ENCODE peak calls at places on chromosome 14, in nine cellular contexts. B is pancreas; Z is substantia nigra; Y is EL; N is stimulated activated naive CD8-positive, alpha-beta T cell treated with anti-CD3 and anti-CD28 coated beads, Interleukin-15, amount 100 ng/mL, for 72 hours; V is transverse colon; C is AG09309; G is left colon; O is H9. Q is an unnamed sample.

GRCh38 chr14:33210304-33210703 is 271.6 kb downstream of the NPAS3 start:
- DNase-seq in B (no peak), Z (no peak), Y (no peak), N (no peak), V (no peak), C (no peak), G (no peak), O (no peak), Q (peak)

GRCh38 chr14:60650382-60650961 is 1.2 kb upstream of the SIX1 start:
- DNase-seq in B (no peak), Z (no peak), Y (no peak), N (no peak), V (no peak), C (no peak), G (no peak), O (no peak), Q (peak)

GRCh38 chr14:101418601-101419000 is 142.7 kb upstream of the DIO3 start:
- DNase-seq in B (no peak), Z (no peak), Y (no peak), N (no peak), V (no peak), C (no peak), G (no peak), O (no peak), Q (no peak)

GRCh38 chr14:74035556-74035955 is 16.4 kb downstream of the BBOF1 start:
- DNase-seq in B (no peak), Z (no peak), Y (peak), N (no peak), V (no peak), C (no peak), G (no peak), O (no peak), Q (no peak)

GRCh38 chr14:65019944-65020566 is 33.4 kb downstream of the FNTB start:
- DNase-seq in B (peak), Z (no peak), Y (peak), N (no peak), V (peak), C (peak), G (no peak), O (peak), Q (peak)

GRCh38 chr14:58465425-58465824 is 37.9 kb downstream of the KIAA0586 start:
- DNase-seq in B (no peak), Z (no peak), Y (peak), N (no peak), V (no peak), C (no peak), G (no peak), O (no peak), Q (no peak)

GRCh38 chr14:54702014-54702491 is 135.1 kb downstream of the SAMD4A start:
- DNase-seq in B (no peak), Z (no peak), Y (no peak), N (no peak), V (no peak), C (no peak), G (no peak), O (no peak), Q (no peak)

GRCh38 chr14:60803871-60804270 is 69.3 kb downstream of the MNAT1 start:
- DNase-seq in B (no peak), Z (no peak), Y (no peak), N (no peak), V (no peak), C (no peak), G (no peak), O (no peak), Q (no peak)

GRCh38 chr14:69766984-69767368 is at the start of gene SRSF5:
- DNase-seq in B (peak), Z (peak), Y (peak), N (peak), V (peak), C (peak), G (peak), O (peak), Q (peak)

GRCh38 chr14:95504135-95505029 is 12.1 kb downstream of the SYNE3 start:
- DNase-seq in B (no peak), Z (no peak), Y (peak), N (no peak), V (no peak), C (no peak), G (no peak), O (no peak), Q (no peak)

GRCh38 chr14:38951451-38951850 is 151.6 kb downstream of the SEC23A start:
- DNase-seq in B (no peak), Z (no peak), Y (peak), N (no peak), V (no peak), C (peak), G (no peak), O (no peak), Q (no peak)

GRCh38 chr14:75554482-75554881 is 23.9 kb upstream of the FLVCR2 start:
- DNase-seq in B (no peak), Z (no peak), Y (peak), N (no peak), V (no peak), C (no peak), G (no peak), O (no peak), Q (peak)

GRCh38 chr14:90900712-90901111 is 84.5 kb upstream of the TTC7B start:
- DNase-seq in B (no peak), Z (no peak), Y (no peak), N (no peak), V (no peak), C (no peak), G (no peak), O (no peak), Q (no peak)

GRCh38 chr14:53927171-53927570 is 29.5 kb downstream of the BMP4 start:
- DNase-seq in B (no peak), Z (no peak), Y (peak), N (no peak), V (no peak), C (no peak), G (no peak), O (no peak), Q (no peak)

GRCh38 chr14:53108292-53108937 is 44.7 kb downstream of the DDHD1 start:
- DNase-seq in B (no peak), Z (no peak), Y (no peak), N (no peak), V (no peak), C (no peak), G (no peak), O (no peak), Q (no peak)

GRCh38 chr14:56159066-56159465 is 40.9 kb downstream of the PELI2 start:
- DNase-seq in B (no peak), Z (no peak), Y (peak), N (no peak), V (no peak), C (no peak), G (no peak), O (no peak), Q (no peak)

GRCh38 chr14:92493492-92493891 is 20.1 kb upstream of the RIN3 start:
- DNase-seq in B (peak), Z (no peak), Y (no peak), N (no peak), V (no peak), C (no peak), G (no peak), O (peak), Q (no peak)

GRCh38 chr14:68624541-68625220 is 168.2 kb downstream of the ZFP36L1 start:
- DNase-seq in B (no peak), Z (no peak), Y (no peak), N (no peak), V (no peak), C (no peak), G (no peak), O (no peak), Q (no peak)

GRCh38 chr14:53619625-53620324 is 336.9 kb downstream of the BMP4 start:
- DNase-seq in B (no peak), Z (no peak), Y (peak), N (no peak), V (no peak), C (peak), G (no peak), O (no peak), Q (peak)

GRCh38 chr14:71855399-71856036 is 76.7 kb upstream of the RGS6 start:
- DNase-seq in B (peak), Z (peak), Y (peak), N (peak), V (peak), C (peak), G (peak), O (peak), Q (no peak)

GRCh38 chr14:65167072-65167645 is 64.8 kb upstream of the MAX start:
- DNase-seq in B (no peak), Z (no peak), Y (no peak), N (peak), V (no peak), C (no peak), G (no peak), O (no peak), Q (no peak)

GRCh38 chr14:99181246-99181645 is 90.8 kb downstream of the BCL11B start:
- DNase-seq in B (no peak), Z (no peak), Y (no peak), N (no peak), V (no peak), C (no peak), G (no peak), O (no peak), Q (no peak)

GRCh38 chr14:36661506-36662257 is at the start of gene PAX9:
- DNase-seq in B (peak), Z (no peak), Y (peak), N (peak), V (peak), C (peak), G (peak), O (peak), Q (peak)

Q was measured in PC-9.